ENCODE peak calls at places on chromosomes 16 and 17, in seven cellular contexts. D, J, K, X, M, U and Z are unnamed samples.

GRCh38 chr16:48291754-48292153 is 44.4 kb upstream of the ABCC11 start:
- ATAC-seq in D (no peak), J (no peak), K (no peak), X (no peak), M (no peak), U (no peak), Z (no peak)

GRCh38 chr16:17520567-17520966 is 49.8 kb upstream of the XYLT1 start:
- ATAC-seq in D (no peak), J (no peak), K (peak; percentile 63), X (no peak), M (no peak), U (no peak), Z (no peak)

GRCh38 chr17:40903129-40903847 is 18.2 kb upstream of the KRT20 start:
- ATAC-seq in D (no peak), J (no peak), K (peak; percentile 72), X (no peak), M (no peak), U (peak; percentile 78), Z (no peak)

GRCh38 chr17:49995055-49995738 is at the start of gene DLX3:
- ATAC-seq in D (peak; percentile 64), J (peak; percentile 52), K (peak; percentile 72), X (no peak), M (no peak), U (peak; percentile 48), Z (peak; percentile 71)

GRCh38 chr16:87042551-87043272 is 274.5 kb downstream of the C16orf95 start:
- ATAC-seq in D (no peak), J (peak; percentile 29), K (no peak), X (no peak), M (no peak), U (no peak), Z (peak; percentile 8)

GRCh38 chr16:10839271-10839661 is 20.7 kb upstream of the TVP23A start:
- ATAC-seq in D (no peak), J (no peak), K (no peak), X (no peak), M (no peak), U (no peak), Z (no peak)

GRCh38 chr17:9228408-9229159 is 207.3 kb downstream of the NTN1 start:
- ATAC-seq in D (no peak), J (no peak), K (peak; percentile 32), X (peak; percentile 41), M (no peak), U (no peak), Z (peak; percentile 80)

GRCh38 chr16:50367777-50368409 is 895 bp downstream of the BRD7 start:
- ATAC-seq in D (no peak), J (peak; percentile 1), K (no peak), X (peak; percentile 46), M (no peak), U (peak; percentile 31), Z (no peak)

GRCh38 chr17:77227461-77228223 is 86.9 kb downstream of the SEC14L1 start:
- ATAC-seq in D (peak; percentile 50), J (no peak), K (no peak), X (no peak), M (no peak), U (peak; percentile 12), Z (peak; percentile 66)

GRCh38 chr16:17379121-17379571 is 91.6 kb downstream of the XYLT1 start:
- ATAC-seq in D (no peak), J (peak; percentile 74), K (peak; percentile 80), X (peak; percentile 91), M (no peak), U (no peak), Z (peak; percentile 69)

GRCh38 chr17:30235386-30236296 is at the start of gene SLC6A4:
- ATAC-seq in D (no peak), J (no peak), K (peak; percentile 52), X (peak; percentile 66), M (no peak), U (peak; percentile 29), Z (no peak)

GRCh38 chr16:54936086-54936978 is 5.7 kb downstream of the IRX5 start:
- ATAC-seq in D (no peak), J (peak; percentile 15), K (peak; percentile 17), X (peak; percentile 49), M (no peak), U (no peak), Z (no peak)

GRCh38 chr16:11836653-11837244 is 14.6 kb downstream of the RSL1D1 start:
- ATAC-seq in D (no peak), J (no peak), K (peak; percentile 69), X (no peak), M (no peak), U (peak; percentile 70), Z (no peak)

GRCh38 chr17:55155867-55156560 is 108.7 kb upstream of the HLF start:
- ATAC-seq in D (no peak), J (no peak), K (no peak), X (no peak), M (no peak), U (no peak), Z (no peak)

GRCh38 chr17:39018267-39019134 is 51.3 kb upstream of the FBXO47 start:
- ATAC-seq in D (no peak), J (no peak), K (peak; percentile 27), X (no peak), M (no peak), U (no peak), Z (no peak)

GRCh38 chr17:180380-181212 is 854 bp downstream of the DOC2B start:
- ATAC-seq in D (no peak), J (peak; percentile 35), K (no peak), X (peak; percentile 36), M (no peak), U (no peak), Z (no peak)

GRCh38 chr16:50644245-50644644 is 36.9 kb downstream of the SNX20 start:
- ATAC-seq in D (no peak), J (no peak), K (no peak), X (no peak), M (no peak), U (no peak), Z (no peak)

DNA sequence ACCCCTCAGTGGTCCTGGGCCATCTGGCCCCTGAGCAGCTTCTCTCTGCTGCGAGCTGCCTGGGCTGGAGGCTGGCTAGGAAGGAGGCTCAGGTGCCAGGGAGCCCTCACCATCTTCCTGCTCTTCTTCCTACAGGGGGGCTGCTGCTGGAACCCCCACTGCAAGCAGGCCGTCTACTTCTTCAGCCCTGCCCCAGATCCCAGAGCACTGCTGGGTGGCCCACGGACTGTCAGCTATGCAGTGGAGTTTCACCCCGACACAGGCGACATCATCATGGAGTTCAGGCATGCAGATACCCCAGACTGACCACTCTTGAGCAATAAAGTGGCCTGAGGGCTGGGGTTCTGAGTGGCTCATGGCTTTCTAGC is 46.1 kb downstream of the PRMT7 start:
- ATAC-seq in D (no peak), J (no peak), K (no peak), X (no peak), M (no peak), U (no peak), Z (no peak)
- H3K27me3 ChIP-seq in D (no peaks in the 10 kb centered on the region), J (no peaks in the 10 kb centered on the region), K (no peaks in the 10 kb centered on the region), X (no peaks in the 10 kb centered on the region), M (no peaks in the 10 kb centered on the region), U (no peaks in the 10 kb centered on the region), Z (no peaks in the 10 kb centered on the region)

GRCh38 chr17:80328620-80329380 is 68.1 kb downstream of the RNF213 start:
- ATAC-seq in D (no peak), J (no peak), K (no peak), X (no peak), M (no peak), U (no peak), Z (no peak)
- H3K36me3 ChIP-seq in D (peaks cover 100% of the 10 kb centered on the region), J (no peaks in the 10 kb centered on the region), K (peaks cover 60% of the 10 kb centered on the region), X (peaks cover 96% of the 10 kb centered on the region), M (peaks cover 67% of the 10 kb centered on the region), U (peaks cover 25% of the 10 kb centered on the region), Z (peaks cover 98% of the 10 kb centered on the region)

DNA sequence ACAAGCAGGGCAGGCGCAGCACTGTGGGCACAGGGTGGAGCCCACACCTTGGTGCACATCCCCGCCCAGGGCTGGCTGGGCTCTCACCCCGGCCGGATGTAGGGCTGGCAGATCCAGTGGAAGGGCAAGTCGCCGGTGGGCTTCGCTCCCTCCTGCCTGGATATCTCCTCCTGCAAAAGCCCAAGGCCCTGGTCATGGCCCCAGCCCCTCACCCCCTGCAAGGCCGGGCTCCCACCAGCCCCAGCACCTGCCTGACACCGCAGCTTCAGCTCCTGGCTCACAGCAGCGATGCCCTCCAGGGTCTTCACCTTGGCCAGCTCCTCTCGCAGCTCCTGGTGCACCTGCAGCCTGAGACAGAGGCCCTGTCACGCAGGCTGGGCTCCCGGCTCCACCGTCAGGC is 5.0 kb downstream of the DUS1L start:
- ATAC-seq in D (no peak), J (no peak), K (no peak), X (no peak), M (no peak), U (no peak), Z (no peak)
- H3K4me1 ChIP-seq in D (peaks cover 15% of the 10 kb centered on the region), J (peaks cover 17% of the 10 kb centered on the region), K (peaks cover 6% of the 10 kb centered on the region), X (peaks cover 9% of the 10 kb centered on the region), M (peaks cover 12% of the 10 kb centered on the region), U (peaks cover 12% of the 10 kb centered on the region), Z (peaks cover 13% of the 10 kb centered on the region)

GRCh38 chr17:58386708-58387107 is 30.6 kb downstream of the RNF43 start:
- ATAC-seq in D (no peak), J (no peak), K (no peak), X (no peak), M (no peak), U (no peak), Z (no peak)
- H3K27me3 ChIP-seq in D (no peaks in the 10 kb centered on the region), J (no peaks in the 10 kb centered on the region), K (peaks cover 12% of the 10 kb centered on the region), X (no peaks in the 10 kb centered on the region), M (no peaks in the 10 kb centered on the region), U (no peaks in the 10 kb centered on the region), Z (peaks cover 14% of the 10 kb centered on the region)

GRCh38 chr17:63558441-63558840 is 8.2 kb downstream of the DCAF7 start:
- ATAC-seq in D (no peak), J (no peak), K (no peak), X (no peak), M (no peak), U (no peak), Z (no peak)
- H3K36me3 ChIP-seq in D (no peaks in the 10 kb centered on the region), J (no peaks in the 10 kb centered on the region), K (no peaks in the 10 kb centered on the region), X (no peaks in the 10 kb centered on the region), M (no peaks in the 10 kb centered on the region), U (peaks cover 4% of the 10 kb centered on the region), Z (no peaks in the 10 kb centered on the region)